ENCODE peak calls at places on chromosomes 11 and 22, in eight cellular contexts. D is effector CD8-positive, alpha-beta T cell; N is stimulated activated CD4-positive, alpha-beta T cell treated with anti-CD3 and anti-CD28 coated beads, TNF-alpha, amount 100 ng/mL, for 4 hours; I is aorta; X is Calu3; P is HTR-8/SVneo; Y is AG10803; A is pancreas. Q is an unnamed sample.

GRCh38 chr22:25334091-25334490 is 114.7 kb downstream of the CRYBB2 start:
- DNase-seq in D (no peak), N (peak), I (no peak), X (peak), P (no peak), Y (peak), A (no peak), Q (no peak)

GRCh38 chr11:29293825-29294224 is 723.0 kb downstream of the KCNA4 start:
- DNase-seq in D (no peak), N (no peak), I (no peak), X (no peak), P (peak), Y (peak), A (no peak), Q (no peak)

GRCh38 chr11:31412946-31413345 is 43.3 kb downstream of the DNAJC24 start:
- DNase-seq in D (no peak), N (no peak), I (no peak), X (no peak), P (peak), Y (peak), A (no peak), Q (no peak)

GRCh38 chr11:104918113-104918824 is 20.0 kb upstream of the CASP12 start:
- DNase-seq in D (no peak), N (no peak), I (no peak), X (no peak), P (peak), Y (peak), A (no peak), Q (no peak)

GRCh38 chr11:46339816-46340215 is 7.4 kb upstream of the DGKZ start:
- DNase-seq in D (no peak), N (no peak), I (no peak), X (no peak), P (no peak), Y (no peak), A (no peak), Q (no peak)

GRCh38 chr11:13288375-13289029 is 10.9 kb downstream of the BMAL1 start:
- DNase-seq in D (no peak), N (no peak), I (no peak), X (no peak), P (no peak), Y (no peak), A (no peak), Q (no peak)

GRCh38 chr11:16195659-16196058 is 160.7 kb downstream of the SOX6 start:
- DNase-seq in D (no peak), N (no peak), I (no peak), X (no peak), P (no peak), Y (peak), A (no peak), Q (no peak)

GRCh38 chr11:11620966-11621880 is 582 bp downstream of the GALNT18 start:
- DNase-seq in D (no peak), N (no peak), I (peak), X (peak), P (peak), Y (peak), A (peak), Q (no peak)

GRCh38 chr11:31882951-31883392 is 71.8 kb upstream of the PAX6 start:
- DNase-seq in D (no peak), N (no peak), I (no peak), X (no peak), P (peak), Y (peak), A (no peak), Q (no peak)

GRCh38 chr11:65639623-65640482 is 2.0 kb downstream of the SIPA1 start:
- DNase-seq in D (peak), N (no peak), I (no peak), X (no peak), P (no peak), Y (no peak), A (no peak), Q (peak)

GRCh38 chr11:44957051-44957515 is 6.4 kb upstream of the TP53I11 start:
- DNase-seq in D (no peak), N (no peak), I (no peak), X (no peak), P (no peak), Y (no peak), A (no peak), Q (no peak)

GRCh38 chr22:20319041-20319744 is 667 bp downstream of the DGCR6L start:
- DNase-seq in D (no peak), N (no peak), I (peak), X (no peak), P (no peak), Y (no peak), A (no peak), Q (no peak)

GRCh38 chr11:44409071-44409470 is 99.1 kb upstream of the ALX4 start:
- DNase-seq in D (no peak), N (no peak), I (no peak), X (no peak), P (no peak), Y (no peak), A (no peak), Q (no peak)

GRCh38 chr11:65649656-65650546 is 12.0 kb downstream of the SIPA1 start:
- DNase-seq in D (no peak), N (no peak), I (no peak), X (no peak), P (no peak), Y (no peak), A (peak), Q (no peak)

GRCh38 chr22:42879371-42880021 is 22.4 kb upstream of the ARFGAP3 start:
- DNase-seq in D (no peak), N (no peak), I (no peak), X (no peak), P (no peak), Y (no peak), A (peak), Q (no peak)

GRCh38 chr11:26028294-26028954 is 303.5 kb upstream of the ANO3 start:
- DNase-seq in D (no peak), N (no peak), I (no peak), X (no peak), P (peak), Y (peak), A (peak), Q (no peak)

GRCh38 chr11:73416711-73417265 is 40.6 kb downstream of the RELT start:
- DNase-seq in D (no peak), N (no peak), I (no peak), X (no peak), P (no peak), Y (peak), A (no peak), Q (no peak)

GRCh38 chr11:73312806-73313403 is 4.8 kb downstream of the ARHGEF17 start:
- DNase-seq in D (no peak), N (no peak), I (no peak), X (no peak), P (no peak), Y (peak), A (no peak), Q (no peak)

GRCh38 chr11:122601131-122602125 is 54.1 kb upstream of the UBASH3B start:
- DNase-seq in D (no peak), N (no peak), I (no peak), X (no peak), P (peak), Y (peak), A (no peak), Q (no peak)

GRCh38 chr11:128375941-128376340 is 211.4 kb downstream of the ETS1 start:
- DNase-seq in D (no peak), N (no peak), I (no peak), X (no peak), P (no peak), Y (no peak), A (no peak), Q (no peak)